ENCODE peak calls at places on chromosomes 7 and 10, in nine cellular contexts. Q, G, R, Y, F, B, J, V and N are unnamed samples.

GRCh38 chr7:108358553-108358952 is 97.7 kb downstream of the NRCAM start:
- DNase-seq in V (peak), J (no peak), F (no peak), Y (peak), R (no peak), B (no peak), G (no peak), Q (no peak), N (no peak)

GRCh38 chr10:3931224-3931623 is 146.2 kb upstream of the KLF6 start:
- DNase-seq in Y (no peak), J (no peak), R (no peak), F (no peak), B (no peak), Q (no peak), G (no peak), V (no peak), N (no peak)

GRCh38 chr10:22712959-22713852 is 1.2 kb downstream of the PIP4K2A start:
- DNase-seq in V (no peak), Y (peak), R (no peak), B (no peak), F (peak), J (no peak), Q (no peak), G (peak), N (peak)

GRCh38 chr7:157022681-157023588 is 12.5 kb upstream of the MNX1 start:
- DNase-seq in B (no peak), J (peak), V (no peak), R (no peak), G (no peak), Q (peak), Y (no peak), F (peak), N (peak)

GRCh38 chr7:3243256-3243655 is 57.8 kb upstream of the SDK1 start:
- DNase-seq in R (no peak), F (no peak), B (no peak), Y (no peak), V (no peak), J (no peak), G (no peak), Q (no peak), N (no peak)

GRCh38 chr7:148434181-148434769 is 156.3 kb upstream of the C7orf33 start:
- DNase-seq in V (no peak), F (no peak), R (no peak), Q (no peak), Y (no peak), G (no peak), J (no peak), B (no peak), N (no peak)

GRCh38 chr7:104272767-104273384 is 55.5 kb upstream of the LHFPL3 start:
- DNase-seq in V (no peak), B (no peak), G (no peak), J (no peak), F (no peak), Q (no peak), Y (peak), R (no peak), N (no peak)

GRCh38 chr10:93746844-93747284 is 10.9 kb upstream of the LGI1 start:
- DNase-seq in J (peak), Y (peak), Q (no peak), B (no peak), G (no peak), R (no peak), F (peak), V (peak), N (no peak)

GRCh38 chr10:132593900-132594876 is 56.6 kb downstream of the INPP5A start:
- DNase-seq in F (no peak), Q (no peak), V (no peak), G (no peak), J (no peak), B (peak), Y (no peak), R (no peak), N (no peak)

GRCh38 chr7:2631924-2632716 is at the start of gene TTYH3:
- DNase-seq in F (no peak), Y (no peak), G (peak), Q (no peak), B (no peak), R (peak), V (peak), J (peak), N (no peak)

GRCh38 chr10:10394933-10395658 is 622.6 kb upstream of the CELF2 start:
- DNase-seq in F (no peak), B (no peak), J (no peak), Q (no peak), V (no peak), Y (no peak), G (no peak), R (no peak), N (no peak)

GRCh38 chr7:102454423-102454822 is 10.2 kb downstream of the ALKBH4 start:
- DNase-seq in Y (no peak), Q (no peak), J (no peak), G (no peak), R (no peak), F (no peak), V (no peak), B (no peak), N (no peak)

GRCh38 chr7:70703785-70704184 is 428.2 kb upstream of the GALNT17 start:
- DNase-seq in Q (no peak), J (no peak), R (no peak), B (no peak), F (no peak), V (no peak), Y (no peak), G (no peak), N (no peak)
- TF ChIP-seq POLR2A in Q (no peak), J (no peak), R (no peak), B (no peak), F (no peak), V (no peak), Y (no peak), G (no peak), N (no peak)

GRCh38 chr7:151175793-151176311 is 8.4 kb upstream of the GBX1 start:
- DNase-seq in Q (no peak), R (no peak), V (no peak), J (peak), B (no peak), F (no peak), G (no peak), Y (no peak), N (peak)
- TF ChIP-seq CTCF in Q (no peak), R (no peak), V (no peak), J (no peak), B (no peak), F (no peak), G (no peak), Y (peak), N (no peak)

GRCh38 chr7:10571759-10572158 is 401.9 kb upstream of the PHF14 start:
- DNase-seq in R (no peak), B (no peak), F (no peak), J (no peak), Y (no peak), V (no peak), G (no peak), Q (no peak), N (no peak)
- TF ChIP-seq EP300 in R (no peak), B (no peak), F (no peak), J (no peak), Y (no peak), V (no peak), G (no peak), Q (no peak), N (no peak)

GRCh38 chr10:122505885-122506284 is 44.5 kb downstream of the HTRA1 start:
- DNase-seq in B (no peak), G (no peak), R (no peak), V (no peak), F (no peak), Y (no peak), J (no peak), Q (no peak), N (no peak)
- TF ChIP-seq POLR2A in B (no peak), G (no peak), R (no peak), V (no peak), F (no peak), Y (no peak), J (no peak), Q (no peak), N (no peak)

DNA sequence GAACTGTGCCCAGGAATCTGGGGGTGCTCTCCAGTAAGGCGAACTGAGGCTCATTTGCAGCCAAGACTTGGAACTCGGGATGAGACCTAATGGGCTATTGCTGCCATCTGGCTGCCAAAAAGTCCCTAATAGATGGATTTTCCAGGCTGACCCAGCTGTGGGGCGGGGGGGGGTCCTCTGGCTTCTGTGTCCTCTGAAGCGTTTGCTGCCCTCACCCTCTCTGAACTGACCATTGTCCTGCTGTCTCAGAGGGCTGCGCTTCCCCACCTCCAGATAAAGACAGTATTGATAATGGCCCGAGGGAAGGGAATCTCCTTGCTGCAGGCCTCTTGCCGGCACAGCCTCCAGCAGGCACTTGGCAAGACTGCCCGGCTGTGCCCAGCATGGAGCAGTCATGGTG is 46.6 kb downstream of the CLEC2L start:
- DNase-seq in B (no peak), V (no peak), Q (peak), G (no peak), R (no peak), J (no peak), Y (no peak), F (no peak), N (no peak)
- TF ChIP-seq CTCF in B (no peak), V (peak), Q (no peak), G (no peak), R (no peak), J (peak), Y (peak), F (no peak), N (no peak)

DNA sequence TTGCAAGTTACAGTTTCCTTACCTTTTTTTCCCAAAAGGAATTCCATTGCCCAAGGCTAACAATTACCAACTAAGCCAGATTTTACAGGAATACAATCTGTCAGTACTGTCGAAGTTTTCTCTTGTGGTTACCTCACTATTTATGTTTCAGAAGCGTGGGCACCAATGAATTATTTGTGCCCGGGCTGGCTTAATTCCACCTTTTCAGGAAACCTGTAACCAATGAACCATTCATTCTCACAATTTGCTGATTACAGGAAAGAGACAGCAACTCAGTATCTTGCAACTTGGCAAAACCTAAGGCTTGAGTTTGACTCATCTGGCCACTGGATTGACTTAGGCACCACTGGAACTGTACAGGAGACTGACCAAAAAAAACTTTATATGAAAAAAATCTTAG is 485.6 kb downstream of the INHBA start:
- DNase-seq in Q (no peak), V (no peak), R (no peak), B (no peak), F (no peak), Y (no peak), J (no peak), G (no peak), N (no peak)
- TF ChIP-seq EP300 in Q (no peak), V (no peak), R (no peak), B (no peak), F (no peak), Y (no peak), J (no peak), G (no peak), N (no peak)

GRCh38 chr7:47252706-47253105 is 329.2 kb downstream of the TNS3 start:
- DNase-seq in Q (no peak), Y (no peak), R (no peak), F (no peak), G (no peak), B (no peak), J (no peak), V (no peak), N (no peak)

GRCh38 chr7:47255007-47255406 is 326.9 kb downstream of the TNS3 start:
- DNase-seq in G (no peak), J (no peak), B (no peak), V (no peak), Q (no peak), R (no peak), F (no peak), Y (no peak), N (no peak)

GRCh38 chr7:47255441-47255840 is 326.5 kb downstream of the TNS3 start:
- DNase-seq in J (no peak), G (no peak), V (no peak), F (no peak), Q (no peak), R (no peak), B (no peak), Y (no peak), N (no peak)

GRCh38 chr7:47253650-47254080 is 328.2 kb downstream of the TNS3 start:
- DNase-seq in Y (no peak), Q (no peak), G (peak), V (peak), B (no peak), J (peak), F (peak), R (peak), N (peak)

DNA sequence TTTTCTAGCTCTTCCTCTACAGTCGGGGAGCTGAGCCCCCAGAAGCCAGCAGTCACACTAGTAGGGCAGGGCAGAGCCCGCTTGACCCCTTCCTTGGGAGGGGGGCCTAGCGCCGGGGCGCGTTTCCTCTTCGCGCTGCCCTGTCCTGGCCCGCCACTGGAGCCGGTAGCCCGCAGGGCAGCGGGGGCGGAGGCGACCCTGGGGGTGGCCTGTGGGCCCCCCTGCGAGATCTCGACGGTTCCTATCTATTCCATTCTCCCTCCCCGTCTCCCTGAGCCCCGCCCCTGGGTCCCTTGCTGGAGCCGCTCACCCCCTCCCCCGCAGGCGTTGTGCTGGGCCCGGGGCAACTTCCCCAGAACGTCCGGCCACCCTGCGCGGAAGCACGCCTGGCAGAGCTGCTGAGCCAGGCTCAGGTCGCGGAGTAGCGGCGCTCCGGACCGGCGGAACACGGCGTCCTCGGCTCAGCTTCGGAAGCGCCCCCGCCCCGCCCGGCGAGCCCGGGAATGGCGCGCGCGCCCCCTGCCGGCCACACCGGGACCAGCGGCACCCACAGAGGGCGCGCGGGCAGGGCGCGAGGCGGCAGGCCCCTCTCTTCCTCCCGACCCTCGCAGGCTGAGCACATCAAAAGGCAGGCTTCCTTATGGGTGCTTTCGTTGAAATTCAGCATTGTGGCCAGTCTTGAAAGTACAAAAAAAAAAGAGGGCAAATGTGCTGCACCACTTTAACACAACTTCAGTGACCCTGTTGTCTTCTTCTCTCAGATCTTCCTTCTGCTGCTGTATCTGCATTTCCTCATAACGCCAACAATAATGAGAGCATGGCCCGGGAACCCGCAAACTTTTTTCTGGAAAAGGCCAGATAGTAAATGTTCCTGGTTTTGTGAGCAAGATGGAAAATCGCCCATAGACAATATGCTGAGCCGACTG is 327.6 kb downstream of the TNS3 start:
- DNase-seq in Q (peak), V (peak), J (peak), B (no peak), G (peak), R (peak), F (peak), Y (peak), N (peak)
- TF ChIP-seq POLR2A in Q (no peak), V (peak), J (no peak), B (no peak), G (peak), R (no peak), F (peak), Y (no peak), N (no peak)

DNA sequence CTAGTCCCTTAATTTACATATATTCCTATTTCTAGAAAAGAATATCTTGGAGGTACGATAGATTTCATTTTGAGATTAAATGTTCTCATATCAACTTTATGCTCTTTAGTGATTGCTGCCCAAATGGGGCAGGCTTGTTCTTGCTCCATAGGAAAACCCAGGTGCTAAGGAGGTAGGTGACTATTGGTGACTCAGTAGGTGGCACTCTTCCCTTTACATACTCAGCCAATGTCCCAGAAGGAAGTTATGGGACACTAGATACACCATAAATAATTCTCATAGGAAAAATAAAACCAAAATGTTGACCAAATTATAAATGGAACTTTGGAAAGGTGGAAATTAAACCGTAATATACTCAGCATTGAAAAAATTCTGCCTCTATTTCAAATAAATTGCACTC is 4.0 kb downstream of the SKAP2 start:
- DNase-seq in B (no peak), V (no peak), R (no peak), Q (no peak), J (no peak), G (no peak), Y (peak), F (peak), N (no peak)
- TF ChIP-seq CTCF in B (no peak), V (peak), R (no peak), Q (no peak), J (no peak), G (no peak), Y (peak), F (no peak), N (no peak)

GRCh38 chr10:113644185-113645120 is 19.4 kb downstream of the NRAP start:
- DNase-seq in G (no peak), J (no peak), R (no peak), B (no peak), F (peak), V (no peak), Q (no peak), Y (peak), N (no peak)
- TF ChIP-seq EP300 in G (no peak), J (no peak), R (no peak), B (no peak), F (no peak), V (no peak), Q (no peak), Y (no peak), N (no peak)

GRCh38 chr10:8889538-8889937 is 835.0 kb downstream of the GATA3 start:
- DNase-seq in J (no peak), F (no peak), B (no peak), R (no peak), G (no peak), Y (no peak), Q (no peak), V (no peak), N (no peak)
- TF ChIP-seq POLR2A in J (no peak), F (no peak), B (no peak), R (no peak), G (no peak), Y (no peak), Q (no peak), V (no peak), N (no peak)